ENCODE peak calls at places on chromosomes 1 and 21, in four cellular contexts. F is OCI-LY7, Q is BJ, R is endodermal cell. K is an unnamed sample.

GRCh38 chr1:200526709-200527612 is 93.6 kb downstream of the KIF14 start:
- DNase-seq in R (peak), F (peak), Q (no peak), K (peak)

GRCh38 chr1:173332026-173332425 is 124.9 kb upstream of the TNFSF4 start:
- DNase-seq in Q (no peak), R (no peak), F (no peak), K (no peak)

GRCh38 chr21:42009018-42009830 is 936 bp downstream of the ZBTB21 start:
- DNase-seq in R (peak), Q (no peak), F (peak), K (peak)

GRCh38 chr1:205583461-205584130 is 48.2 kb downstream of the ELK4 start:
- DNase-seq in F (no peak), R (peak), Q (no peak), K (no peak)

GRCh38 chr21:46243865-46244490 is 15.4 kb upstream of the LSS start:
- DNase-seq in F (no peak), Q (no peak), R (no peak), K (no peak)

GRCh38 chr1:118147542-118147941 is 37.5 kb downstream of the SPAG17 start:
- DNase-seq in F (no peak), Q (peak), R (no peak), K (no peak)

GRCh38 chr1:29671446-29671845 is 435.1 kb downstream of the PTPRU start:
- DNase-seq in R (peak), Q (no peak), F (no peak), K (no peak)

GRCh38 chr1:48227165-48228013 is 4.9 kb downstream of the SLC5A9 start:
- DNase-seq in Q (no peak), F (peak), R (no peak), K (no peak)

GRCh38 chr1:165383067-165383466 is 26.6 kb upstream of the LMX1A start:
- DNase-seq in Q (peak), R (no peak), F (no peak), K (no peak)

GRCh38 chr1:165434264-165434663 is 10.7 kb downstream of the RXRG start:
- DNase-seq in Q (no peak), F (no peak), R (peak), K (no peak)

GRCh38 chr1:217431395-217431794 is 199.5 kb downstream of the GPATCH2 start:
- DNase-seq in F (peak), Q (no peak), R (no peak), K (no peak)

GRCh38 chr1:31815752-31816484 is at the start of gene SPOCD1:
- DNase-seq in Q (no peak), F (peak), R (peak), K (peak)

GRCh38 chr1:46806196-46807020 is 7.6 kb downstream of the CYP4B1 start:
- DNase-seq in Q (no peak), R (peak), F (no peak), K (peak)

GRCh38 chr1:66452982-66453381 is 81.0 kb upstream of the SGIP1 start:
- DNase-seq in R (no peak), F (no peak), Q (no peak), K (no peak)

GRCh38 chr1:205356424-205357151 is at the start of gene KLHDC8A:
- DNase-seq in F (no peak), R (peak), Q (no peak), K (no peak)

GRCh38 chr1:150262388-150263320 is 5.1 kb downstream of the CA14 start:
- DNase-seq in R (no peak), F (peak), Q (no peak), K (no peak)

GRCh38 chr1:24952413-24952841 is 22.4 kb upstream of the RUNX3 start:
- DNase-seq in R (no peak), Q (no peak), F (peak), K (no peak)

GRCh38 chr1:157978547-157979403 is 14.7 kb upstream of the KIRREL1 start:
- DNase-seq in R (peak), Q (no peak), F (no peak), K (no peak)

GRCh38 chr1:113783254-113784103 is 24.2 kb upstream of the PHTF1 start:
- DNase-seq in Q (no peak), F (peak), R (no peak), K (peak)

DNA sequence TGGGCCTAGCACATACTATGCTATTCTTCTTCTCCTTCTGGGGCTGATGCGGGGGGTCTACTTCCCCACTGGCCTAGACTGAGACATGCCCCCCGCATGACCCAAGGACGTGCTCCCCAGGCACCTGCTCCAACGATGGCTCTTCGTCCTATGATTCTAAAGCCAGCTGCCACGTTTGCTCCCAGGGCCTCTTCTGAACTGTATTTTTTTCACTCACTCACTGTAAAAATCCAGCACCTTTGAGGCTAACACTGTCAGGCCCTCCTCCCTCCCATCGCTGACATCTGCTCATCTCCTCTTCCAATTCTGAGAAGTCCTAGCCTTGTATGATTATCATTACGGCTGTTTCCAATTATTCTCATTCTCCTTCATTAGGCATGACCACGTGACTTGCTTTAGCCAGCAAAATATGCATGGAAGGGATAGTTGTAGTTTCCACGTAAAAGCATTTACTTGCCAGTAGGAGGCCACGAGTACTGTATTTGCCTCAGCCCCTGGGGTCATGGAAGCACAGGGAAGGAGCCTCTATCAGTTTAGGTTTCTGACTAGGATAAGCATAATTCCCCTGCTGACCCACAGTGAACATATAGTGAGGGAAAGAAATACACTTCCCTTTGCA is 19.1 kb upstream of the EDN2 start:
- DNase-seq in F (no peak), Q (no peak), R (peak), K (no peak)
- TF ChIP-seq CTCF in F (peak), Q (peak), R (peak), K (no peak)

GRCh38 chr1:14606632-14607031 is 8.1 kb downstream of the KAZN start:
- DNase-seq in F (peak), R (no peak), Q (no peak), K (no peak)
- TF ChIP-seq CTCF in F (peak), R (peak), Q (no peak), K (no peak)

GRCh38 chr1:156773607-156774006 is 6.3 kb downstream of the PRCC start:
- DNase-seq in F (no peak), Q (no peak), R (no peak), K (no peak)
- TF ChIP-seq CTCF in F (peak), Q (no peak), R (peak), K (no peak)

GRCh38 chr1:19461352-19461645 is 24.0 kb downstream of the CAPZB start:
- DNase-seq in R (peak), F (no peak), Q (no peak), K (no peak)

GRCh38 chr1:19463204-19463803 is 22.0 kb downstream of the CAPZB start:
- DNase-seq in R (peak), Q (no peak), F (peak), K (peak)

GRCh38 chr1:19458815-19459417 is 26.4 kb downstream of the CAPZB start:
- DNase-seq in F (no peak), Q (no peak), R (no peak), K (no peak)

GRCh38 chr1:19462781-19463180 is 22.6 kb downstream of the CAPZB start:
- DNase-seq in R (no peak), F (no peak), Q (no peak), K (no peak)

DNA sequence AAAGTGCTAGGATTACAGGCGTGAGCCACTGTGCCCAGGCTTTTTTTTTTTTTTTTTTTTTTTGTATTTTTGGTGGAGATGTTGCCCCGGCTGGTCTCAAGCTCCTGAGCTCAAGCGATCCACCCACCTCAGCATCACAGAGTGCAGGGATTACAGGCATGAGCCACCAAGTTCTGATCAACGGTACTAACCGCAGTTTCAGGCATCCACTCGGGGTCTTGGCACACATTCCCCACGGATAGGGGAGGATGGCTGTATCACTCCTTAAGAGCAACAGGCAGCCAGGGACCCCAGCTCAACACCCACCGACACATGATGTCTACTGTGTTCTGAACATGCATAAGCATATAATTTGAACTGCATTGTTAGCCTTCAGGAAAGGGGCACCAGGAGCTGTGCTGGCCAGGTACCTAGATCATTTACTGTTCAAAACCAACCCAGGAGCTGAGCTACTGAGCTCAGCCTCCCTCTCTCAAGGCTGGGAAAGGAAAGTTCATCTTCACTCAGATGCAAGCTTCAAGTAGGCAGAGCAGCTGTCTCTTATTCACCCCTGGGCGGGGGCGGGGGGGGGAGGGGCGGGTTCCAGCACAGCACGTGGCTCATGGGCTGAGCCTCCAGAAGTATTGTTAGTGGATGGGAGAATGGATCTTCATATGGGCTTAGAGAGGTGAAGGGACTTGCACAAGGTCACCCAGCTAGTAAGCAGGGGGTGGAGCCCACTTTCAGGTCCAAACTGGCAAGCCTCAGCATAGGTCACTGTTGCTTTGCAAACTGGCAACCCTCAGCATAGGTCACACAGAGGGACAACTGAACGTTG is 24.6 kb downstream of the CAPZB start:
- DNase-seq in R (peak), F (no peak), Q (no peak), K (no peak)
- TF ChIP-seq CTCF in R (no peak), F (no peak), Q (no peak), K (no peak)

GRCh38 chr1:43358746-43359693 is at the start of gene CDC20:
- DNase-seq in F (peak), R (peak), Q (peak), K (peak)
- TF ChIP-seq CTCF in F (no peak), R (no peak), Q (no peak), K (no peak)

GRCh38 chr21:38404134-38404533 is 94.1 kb downstream of the ERG start:
- DNase-seq in R (no peak), Q (no peak), F (no peak), K (no peak)
- TF ChIP-seq CTCF in R (peak), Q (no peak), F (no peak), K (no peak)

K was measured in GM13976.